ENCODE peak calls at places on chromosomes 11 and 22, in six cellular contexts. F is AG04450, O is body of pancreas, K is psoas muscle, B is heart left ventricle, A is upper lobe of left lung. D is an unnamed sample.

GRCh38 chr11:123587559-123587958 is 66.9 kb downstream of the SCN3B start:
- DNase-seq in F (no peak), O (no peak), K (no peak), B (no peak), A (no peak), D (no peak)

GRCh38 chr11:86708671-86709070 is 36.3 kb upstream of the ME3 start:
- DNase-seq in F (no peak), O (no peak), K (no peak), B (no peak), A (no peak), D (no peak)

GRCh38 chr11:112355726-112356125 is 95.1 kb upstream of the PLET1 start:
- DNase-seq in F (no peak), O (no peak), K (no peak), B (peak; percentile 22), A (no peak), D (no peak)

GRCh38 chr11:44057340-44057739 is 8.7 kb upstream of the ACCS start:
- DNase-seq in F (no peak), O (no peak), K (no peak), B (no peak), A (no peak), D (no peak)

GRCh38 chr22:17009640-17010291 is 1.7 kb upstream of the GAB4 start:
- DNase-seq in F (no peak), O (no peak), K (no peak), B (no peak), A (no peak), D (no peak)

GRCh38 chr11:68040957-68041591 is 2.2 kb downstream of the TCIRG1 start:
- DNase-seq in F (no peak), O (peak; percentile 66), K (peak; percentile 49), B (no peak), A (peak; percentile 66), D (no peak)

GRCh38 chr22:49305215-49305965 is 522.3 kb downstream of the BRD1 start:
- DNase-seq in F (no peak), O (peak; percentile 72), K (no peak), B (peak; percentile 38), A (peak; percentile 94), D (no peak)

GRCh38 chr22:46175631-46176030 is 25.3 kb downstream of the PPARA start:
- DNase-seq in F (peak; percentile 13), O (no peak), K (no peak), B (no peak), A (no peak), D (peak; percentile 46)

GRCh38 chr11:114176321-114176720 is 116.8 kb downstream of the ZBTB16 start:
- DNase-seq in F (no peak), O (peak; percentile 80), K (peak; percentile 35), B (no peak), A (no peak), D (no peak)

GRCh38 chr22:39219071-39220050 is 25.4 kb downstream of the PDGFB start:
- DNase-seq in F (no peak), O (no peak), K (no peak), B (peak; percentile 4), A (no peak), D (no peak)

GRCh38 chr22:16586170-16586569 is 6.4 kb downstream of the CCT8L2 start:
- DNase-seq in F (no peak), O (no peak), K (no peak), B (no peak), A (no peak), D (no peak)

GRCh38 chr22:24133187-24133965 is 47.9 kb upstream of the SUSD2 start:
- DNase-seq in F (no peak), O (no peak), K (no peak), B (no peak), A (no peak), D (no peak)

GRCh38 chr11:132631956-132632355 is 900.3 kb downstream of the OPCML start:
- DNase-seq in F (no peak), O (no peak), K (no peak), B (no peak), A (no peak), D (no peak)

GRCh38 chr22:31378123-31378522 is 21.3 kb upstream of the DRG1 start:
- DNase-seq in F (no peak), O (no peak), K (no peak), B (peak; percentile 40), A (no peak), D (peak; percentile 39)

GRCh38 chr22:32255726-32256125 is 579 bp upstream of the SLC5A4 start:
- DNase-seq in F (no peak), O (no peak), K (no peak), B (no peak), A (no peak), D (no peak)

GRCh38 chr22:30885591-30885990 is 83.0 kb downstream of the MORC2 start:
- DNase-seq in F (no peak), O (no peak), K (no peak), B (no peak), A (no peak), D (no peak)

GRCh38 chr22:37607010-37607911 is 1.4 kb upstream of the GGA1 start:
- DNase-seq in F (no peak), O (peak; percentile 95), K (peak; percentile 87), B (peak; percentile 78), A (peak; percentile 97), D (no peak)

GRCh38 chr11:12276356-12276755 is 101.0 kb upstream of the PARVA start:
- DNase-seq in F (no peak), O (peak; percentile 8), K (no peak), B (no peak), A (no peak), D (no peak)

GRCh38 chr11:114159802-114160588 is 100.5 kb downstream of the ZBTB16 start:
- DNase-seq in F (peak; percentile 71), O (peak; percentile 100), K (peak; percentile 99), B (peak; percentile 99), A (peak; percentile 95), D (peak; percentile 81)

GRCh38 chr11:128212324-128212723 is 375.0 kb downstream of the ETS1 start:
- DNase-seq in F (no peak), O (no peak), K (no peak), B (no peak), A (no peak), D (no peak)

GRCh38 chr11:2462092-2462985 is 17.5 kb downstream of the KCNQ1 start:
- DNase-seq in F (no peak), O (no peak), K (no peak), B (no peak), A (no peak), D (no peak)

GRCh38 chr11:133576351-133576750 is 44.0 kb upstream of the OPCML start:
- DNase-seq in F (no peak), O (no peak), K (no peak), B (no peak), A (peak; percentile 21), D (no peak)

GRCh38 chr11:69880041-69880802 is 61.0 kb upstream of the FGF3 start:
- DNase-seq in F (no peak), O (no peak), K (no peak), B (no peak), A (peak; percentile 43), D (no peak)

GRCh38 chr22:46171940-46172339 is 21.6 kb downstream of the PPARA start:
- DNase-seq in F (no peak), O (no peak), K (no peak), B (no peak), A (no peak), D (peak; percentile 62)

GRCh38 chr11:129209891-129210830 is 18.0 kb upstream of the ARHGAP32 start:
- DNase-seq in F (no peak), O (no peak), K (no peak), B (no peak), A (no peak), D (no peak)

GRCh38 chr11:1084561-1085439 is 10.1 kb downstream of the MUC2 start:
- DNase-seq in F (no peak), O (no peak), K (peak; percentile 56), B (no peak), A (peak; percentile 77), D (no peak)

GRCh38 chr11:103546236-103546635 is 437.0 kb downstream of the DYNC2H1 start:
- DNase-seq in F (no peak), O (no peak), K (no peak), B (no peak), A (no peak), D (no peak)

GRCh38 chr11:65882191-65883057 is 2.8 kb downstream of the CTSW start:
- DNase-seq in F (no peak), O (no peak), K (no peak), B (no peak), A (peak; percentile 63), D (no peak)

GRCh38 chr11:19370100-19370861 is 129.5 kb upstream of the E2F8 start:
- DNase-seq in F (no peak), O (peak; percentile 15), K (peak; percentile 83), B (no peak), A (no peak), D (no peak)
- H3K4me3 ChIP-seq in F (no peak overlapping the region), O (no peak overlapping the region), K (no peak overlapping the region), B (no peak overlapping the region), A (no peak overlapping the region), D (no peak overlapping the region)

DNA sequence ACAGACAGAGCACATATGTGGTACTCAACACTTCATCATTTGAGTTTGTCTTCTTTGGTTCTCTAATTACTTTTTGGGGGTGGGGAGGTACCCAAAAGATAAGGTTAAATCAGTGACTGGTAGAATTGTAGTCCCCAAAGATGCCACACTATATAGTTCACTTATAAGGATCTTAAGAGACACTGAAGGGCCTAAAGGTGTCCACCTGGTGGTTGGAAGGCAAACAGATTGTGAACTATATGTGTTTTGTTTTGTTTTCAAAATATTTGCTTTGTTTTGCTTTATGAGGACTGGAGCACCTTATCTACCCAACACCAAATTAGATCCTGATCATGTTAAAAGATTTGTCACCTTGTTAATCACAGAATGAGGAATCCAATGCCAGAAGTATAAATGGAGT is 136.1 kb downstream of the DCDC1 start:
- DNase-seq in F (no peak), O (no peak), K (no peak), B (no peak), A (no peak), D (no peak)
- TF ChIP-seq CTCF in F (no peak), O (no peak), K (no peak), B (no peak), A (peak; percentile 11), D (no peak)

GRCh38 chr11:31883435-31883834 is 72.3 kb upstream of the PAX6 start:
- DNase-seq in F (no peak), O (no peak), K (no peak), B (no peak), A (no peak), D (no peak)

GRCh38 chr11:31887180-31887579 is 76.1 kb upstream of the PAX6 start:
- DNase-seq in F (no peak), O (no peak), K (no peak), B (no peak), A (no peak), D (no peak)

GRCh38 chr11:31884080-31884479 is 73.0 kb upstream of the PAX6 start:
- DNase-seq in F (no peak), O (no peak), K (no peak), B (no peak), A (no peak), D (no peak)

GRCh38 chr11:31881825-31882224 is 70.7 kb upstream of the PAX6 start:
- DNase-seq in F (no peak), O (no peak), K (no peak), B (no peak), A (no peak), D (no peak)

GRCh38 chr11:31882951-31883392 is 71.8 kb upstream of the PAX6 start:
- DNase-seq in F (no peak), O (no peak), K (no peak), B (no peak), A (no peak), D (no peak)
- H3K4me3 ChIP-seq in F (no peak overlapping the region), O (no peak overlapping the region), K (no peak overlapping the region), B (no peak overlapping the region), A (no peak overlapping the region), D (no peak overlapping the region)

GRCh38 chr11:122559734-122560382 is 95.7 kb upstream of the UBASH3B start:
- DNase-seq in F (no peak), O (no peak), K (no peak), B (no peak), A (no peak), D (no peak)

GRCh38 chr11:122556605-122557004 is 98.9 kb upstream of the UBASH3B start:
- DNase-seq in F (no peak), O (no peak), K (peak; percentile 52), B (no peak), A (peak; percentile 81), D (no peak)
- TF ChIP-seq CTCF in F (peak; percentile 53), O (peak; percentile 13), K (no peak), B (peak; percentile 21), A (no peak), D (no peak)